ENCODE peak calls at places on chromosomes 7 and 10, in seven cellular contexts. O is mesothelial cell of epicardium, J is astrocyte of the spinal cord, K is left ventricle myocardium inferior, S is cardiac fibroblast, Z is Daoy, M is left colon. I is an unnamed sample.
A peak's percentile ranks its signal among the peaks of the same experiment; 100 is the strongest.

GRCh38 chr7:20270371-20270770 is 53.2 kb upstream of the MACC1 start:
- DNase-seq in Z (no peak), S (no peak), O (no peak), K (no peak), J (no peak), M (no peak), I (no peak)

GRCh38 chr7:146539836-146540235 is 423.2 kb downstream of the CNTNAP2 start:
- DNase-seq in K (no peak), S (no peak), J (no peak), O (no peak), Z (no peak), M (no peak), I (no peak)

GRCh38 chr10:5527332-5528200 is 2.8 kb downstream of the CALML3 start:
- DNase-seq in K (no peak), M (peak; percentile 15), O (peak; percentile 8), S (no peak), J (no peak), Z (no peak), I (no peak)

GRCh38 chr10:84202349-84202748 is 8.0 kb downstream of the CDHR1 start:
- DNase-seq in J (no peak), M (no peak), S (no peak), O (no peak), K (no peak), Z (no peak), I (no peak)

GRCh38 chr7:114084381-114085312 is 165.8 kb upstream of the PPP1R3A start:
- DNase-seq in Z (peak; percentile 74), M (peak; percentile 68), S (peak; percentile 21), J (peak; percentile 44), O (peak; percentile 24), K (peak; percentile 39), I (no peak)

GRCh38 chr10:97648557-97649404 is 8.3 kb downstream of the PI4K2A start:
- DNase-seq in Z (peak; percentile 85), K (no peak), J (peak; percentile 89), M (no peak), O (no peak), S (peak; percentile 84), I (peak; percentile 42)

GRCh38 chr10:14063531-14064317 is 267.0 kb downstream of the FRMD4A start:
- DNase-seq in K (no peak), Z (no peak), M (no peak), J (peak; percentile 89), O (no peak), S (peak; percentile 94), I (no peak)

GRCh38 chr7:46170021-46170420 is 248.9 kb upstream of the IGFBP3 start:
- DNase-seq in M (no peak), Z (no peak), S (no peak), J (no peak), K (no peak), O (no peak), I (no peak)

GRCh38 chr10:63675171-63675570 is 154.0 kb downstream of the REEP3 start:
- DNase-seq in J (no peak), Z (no peak), S (peak; percentile 74), O (no peak), M (no peak), K (no peak), I (no peak)

GRCh38 chr10:86970152-86970886 is 2.0 kb downstream of the ADIRF start:
- DNase-seq in Z (no peak), J (peak; percentile 39), O (no peak), K (peak; percentile 88), S (peak; percentile 34), M (peak; percentile 60), I (no peak)

GRCh38 chr7:101974365-101974764 is 156.9 kb downstream of the CUX1 start:
- DNase-seq in S (no peak), J (no peak), K (no peak), O (no peak), M (no peak), Z (no peak), I (no peak)

GRCh38 chr10:130046591-130046990 is 64.0 kb downstream of the C10orf143 start:
- DNase-seq in M (no peak), K (no peak), O (no peak), J (no peak), S (no peak), Z (no peak), I (no peak)

GRCh38 chr7:138657854-138658386 is 43.2 kb downstream of the SVOPL start:
- DNase-seq in O (no peak), Z (no peak), S (no peak), J (no peak), M (no peak), K (no peak), I (no peak)

GRCh38 chr7:50305697-50306300 is 1.3 kb downstream of the IKZF1 start:
- DNase-seq in M (no peak), S (no peak), J (no peak), O (no peak), Z (no peak), K (no peak), I (no peak)

GRCh38 chr10:60978287-60979115 is 34.5 kb upstream of the RHOBTB1 start:
- DNase-seq in K (no peak), O (no peak), M (no peak), Z (peak; percentile 51), S (no peak), J (no peak), I (no peak)

GRCh38 chr7:133534816-133535215 is 281.9 kb downstream of the EXOC4 start:
- DNase-seq in S (no peak), O (no peak), J (no peak), K (no peak), M (no peak), Z (no peak), I (no peak)

GRCh38 chr7:133742709-133743538 is 384.2 kb upstream of the LRGUK start:
- DNase-seq in K (no peak), J (peak; percentile 45), S (peak; percentile 58), O (no peak), M (no peak), Z (peak; percentile 13), I (no peak)

GRCh38 chr10:79191951-79192676 is 123.3 kb downstream of the ZMIZ1 start:
- DNase-seq in Z (no peak), M (no peak), J (no peak), K (no peak), O (no peak), S (peak; percentile 24), I (no peak)

GRCh38 chr7:91567111-91568012 is 303.1 kb downstream of the FZD1 start:
- DNase-seq in K (no peak), Z (no peak), J (no peak), M (no peak), O (no peak), S (no peak), I (no peak)

GRCh38 chr7:105589221-105590077 is 8.2 kb upstream of the EFCAB10 start:
- DNase-seq in O (no peak), K (peak; percentile 16), J (peak; percentile 81), Z (peak; percentile 88), S (peak; percentile 87), M (peak; percentile 32), I (no peak)

GRCh38 chr10:16779375-16779774 is 37.8 kb downstream of the RSU1 start:
- DNase-seq in M (no peak), O (no peak), S (peak; percentile 3), Z (no peak), J (no peak), K (no peak), I (no peak)

GRCh38 chr10:125700355-125700911 is 17.5 kb upstream of the TEX36 start:
- DNase-seq in Z (no peak), S (peak; percentile 53), K (no peak), J (peak; percentile 33), O (no peak), M (no peak), I (no peak)

GRCh38 chr10:75176046-75176445 is 34.5 kb upstream of the VDAC2 start:
- DNase-seq in S (no peak), K (no peak), O (no peak), Z (no peak), J (no peak), M (no peak), I (no peak)

GRCh38 chr10:78184851-78185692 is 151.4 kb downstream of the RPS24 start:
- DNase-seq in M (no peak), K (no peak), Z (peak; percentile 30), O (no peak), J (no peak), S (peak; percentile 53), I (no peak)

GRCh38 chr7:65809259-65809981 is 63.5 kb upstream of the VKORC1L1 start:
- DNase-seq in J (no peak), O (no peak), M (no peak), K (no peak), Z (no peak), S (no peak), I (no peak)

GRCh38 chr7:25297231-25297630 is 68.9 kb upstream of the NPVF start:
- DNase-seq in K (no peak), J (no peak), Z (no peak), O (no peak), S (no peak), M (no peak), I (no peak)

GRCh38 chr7:141884544-141885227 is 31.5 kb upstream of the OR9A4 start:
- DNase-seq in Z (no peak), K (no peak), S (no peak), M (no peak), O (no peak), J (no peak), I (no peak)

GRCh38 chr10:73857446-73857845 is 16.9 kb downstream of the CAMK2G start:
- DNase-seq in Z (peak; percentile 76), J (peak; percentile 66), M (no peak), O (no peak), K (no peak), S (no peak), I (no peak)

GRCh38 chr10:130025811-130026510 is 61.9 kb upstream of the EBF3 start:
- DNase-seq in K (no peak), J (no peak), O (no peak), M (no peak), Z (no peak), S (no peak), I (no peak)

GRCh38 chr10:45520476-45520875 is 146.5 kb downstream of the ALOX5 start:
- DNase-seq in O (no peak), M (no peak), Z (no peak), J (no peak), S (no peak), K (no peak), I (no peak)

GRCh38 chr10:47045331-47045861 is 134.2 kb downstream of the PTPN20 start:
- DNase-seq in S (no peak), M (no peak), Z (no peak), K (no peak), J (no peak), O (no peak), I (no peak)

GRCh38 chr10:103708627-103709288 is 146.6 kb downstream of the SH3PXD2A start:
- DNase-seq in K (no peak), Z (no peak), S (no peak), J (no peak), O (no peak), M (no peak), I (no peak)

GRCh38 chr7:12107841-12108249 is 103.2 kb upstream of the TMEM106B start:
- DNase-seq in Z (no peak), S (no peak), O (no peak), J (peak; percentile 2), K (no peak), M (no peak), I (no peak)

GRCh38 chr7:90655566-90655965 is 59.4 kb downstream of the CDK14 start:
- DNase-seq in O (no peak), K (no peak), J (peak; percentile 95), S (peak; percentile 70), M (no peak), Z (peak; percentile 70), I (no peak)

GRCh38 chr7:156073366-156074052 is 261.2 kb upstream of the SHH start:
- DNase-seq in K (no peak), J (no peak), M (no peak), Z (no peak), S (no peak), O (no peak), I (no peak)

GRCh38 chr7:43674559-43675436 is 54.5 kb downstream of the COA1 start:
- DNase-seq in O (no peak), Z (peak; percentile 86), K (no peak), J (peak; percentile 88), S (peak; percentile 69), M (no peak), I (no peak)

GRCh38 chr7:30469303-30469702 is 9.3 kb downstream of the NOD1 start:
- DNase-seq in O (no peak), Z (peak; percentile 97), S (peak; percentile 100), K (peak; percentile 77), M (peak; percentile 57), J (peak; percentile 99), I (no peak)

GRCh38 chr7:76023002-76023401 is 24.8 kb downstream of the STYXL1 start:
- DNase-seq in O (no peak), M (no peak), J (no peak), K (no peak), S (peak; percentile 7), Z (no peak), I (no peak)

I was measured in central memory CD8-positive, alpha-beta T cell.